ENCODE peak calls at places on chromosomes 1 and 21, in eight cellular contexts. P is neuronal stem cell; Z is skeletal muscle cell; W is CD8-positive, alpha-beta memory T cell; U is pancreas; M is left lung; Q is heart right ventricle; V is coronary artery. C is an unnamed sample.

GRCh38 chr1:166839600-166840308 is 479 bp downstream of the POGK start:
- DNase-seq in Q (peak), Z (no peak), V (no peak), U (peak), P (peak), W (peak), M (peak), C (no peak)

GRCh38 chr1:98792123-98792522 is 130.6 kb downstream of the SNX7 start:
- DNase-seq in M (no peak), W (no peak), Z (no peak), Q (no peak), U (no peak), P (no peak), V (no peak), C (no peak)

GRCh38 chr1:87062687-87063086 is 148.3 kb downstream of the HS2ST1 start:
- DNase-seq in Z (no peak), V (no peak), M (no peak), W (no peak), Q (no peak), P (no peak), U (no peak), C (no peak)

GRCh38 chr21:42193131-42193671 is 25.7 kb upstream of the ABCG1 start:
- DNase-seq in M (no peak), Q (no peak), Z (no peak), W (peak), P (no peak), U (no peak), V (no peak), C (no peak)

GRCh38 chr1:234768569-234769283 is 158.7 kb upstream of the IRF2BP2 start:
- DNase-seq in P (no peak), V (no peak), M (no peak), Z (no peak), U (no peak), Q (no peak), W (no peak), C (no peak)

GRCh38 chr1:76053021-76053420 is 21.5 kb upstream of the ST6GALNAC3 start:
- DNase-seq in M (no peak), P (peak), Z (no peak), U (no peak), Q (no peak), V (no peak), W (no peak), C (no peak)

GRCh38 chr1:1597275-1597930 is 2.5 kb downstream of the FNDC10 start:
- DNase-seq in P (no peak), Z (no peak), W (no peak), U (no peak), Q (no peak), M (no peak), V (no peak), C (no peak)

GRCh38 chr1:168368131-168368530 is 87.5 kb downstream of the TBX19 start:
- DNase-seq in M (no peak), V (no peak), Q (no peak), Z (no peak), W (no peak), P (no peak), U (no peak), C (no peak)

GRCh38 chr1:212428496-212428895 is 4.2 kb upstream of the NENF start:
- DNase-seq in Q (no peak), V (no peak), W (no peak), U (no peak), M (no peak), Z (peak), P (no peak), C (no peak)

GRCh38 chr1:17924578-17924977 is 169.4 kb downstream of the ACTL8 start:
- DNase-seq in U (no peak), Z (no peak), P (no peak), M (no peak), W (no peak), V (no peak), Q (no peak), C (no peak)

GRCh38 chr1:61618755-61619154 is 106.2 kb downstream of the TM2D1 start:
- DNase-seq in Z (no peak), W (no peak), Q (no peak), P (no peak), M (no peak), U (no peak), V (no peak), C (no peak)

GRCh38 chr1:248841702-248842395 is 3.8 kb downstream of the ZNF672 start:
- DNase-seq in M (no peak), Q (peak), Z (no peak), U (no peak), W (peak), V (no peak), P (peak), C (no peak)

GRCh38 chr1:175188936-175189335 is 3.6 kb downstream of the KIAA0040 start:
- DNase-seq in P (no peak), W (peak), M (peak), V (no peak), U (no peak), Q (no peak), Z (no peak), C (no peak)

GRCh38 chr21:25903599-25903998 is 168.8 kb downstream of the GABPA start:
- DNase-seq in W (no peak), V (no peak), M (no peak), P (no peak), Q (no peak), Z (no peak), U (no peak), C (no peak)

GRCh38 chr1:161706116-161706482 is 930 bp upstream of the FCRLA start:
- DNase-seq in P (no peak), U (no peak), Z (no peak), W (no peak), V (no peak), M (no peak), Q (no peak), C (no peak)

GRCh38 chr1:153394391-153394790 is 3.5 kb upstream of the S100A8 start:
- DNase-seq in Z (no peak), P (no peak), V (peak), W (no peak), U (no peak), M (no peak), Q (no peak), C (no peak)

GRCh38 chr1:35850716-35851115 is 32.3 kb upstream of the AGO1 start:
- DNase-seq in Q (no peak), W (no peak), P (no peak), Z (no peak), U (no peak), M (no peak), V (no peak), C (no peak)

GRCh38 chr1:115088871-115089442 is 346 bp downstream of the TSPAN2 start:
- DNase-seq in Q (no peak), P (no peak), Z (no peak), V (no peak), U (no peak), M (no peak), W (peak), C (no peak)
- H3K4me3 ChIP-seq in Q (peak), P (peak), Z (peak), V (peak), U (peak), M (peak), W (peak), C (peak)

GRCh38 chr1:55311979-55312378 is 96.8 kb upstream of the USP24 start:
- DNase-seq in Q (no peak), Z (no peak), P (no peak), U (no peak), W (no peak), V (no peak), M (no peak), C (no peak)

GRCh38 chr1:55309053-55309452 is 93.9 kb upstream of the USP24 start:
- DNase-seq in P (no peak), W (no peak), Q (no peak), M (no peak), U (no peak), V (no peak), Z (peak), C (no peak)

GRCh38 chr1:55309786-55310516 is 94.8 kb upstream of the USP24 start:
- DNase-seq in Q (no peak), U (no peak), W (no peak), V (no peak), M (no peak), Z (no peak), P (no peak), C (no peak)

GRCh38 chr1:55310517-55310927 is 95.4 kb upstream of the USP24 start:
- DNase-seq in W (no peak), Q (no peak), M (peak), Z (peak), V (no peak), P (no peak), U (no peak), C (peak)

GRCh38 chr1:55311057-55311631 is 96.0 kb upstream of the USP24 start:
- DNase-seq in Z (no peak), V (no peak), U (no peak), W (no peak), M (no peak), Q (no peak), P (no peak), C (no peak)
- H3K4me3 ChIP-seq in Z (no peak), V (no peak), U (no peak), W (no peak), M (no peak), Q (no peak), P (no peak), C (no peak)

GRCh38 chr1:54403377-54403776 is 2.8 kb downstream of the SSBP3 start:
- DNase-seq in U (no peak), Z (no peak), V (no peak), P (no peak), W (no peak), Q (no peak), M (no peak), C (no peak)
- H3K4me3 ChIP-seq in U (no peak), Z (peak), V (peak), P (no peak), W (peak), Q (peak), M (no peak), C (no peak)

GRCh38 chr1:156742017-156742416 is 1.1 kb upstream of the MRPL24 start:
- DNase-seq in W (no peak), U (no peak), P (no peak), Q (no peak), M (no peak), V (no peak), Z (no peak), C (no peak)

GRCh38 chr1:156740679-156741612 is at the start of gene MRPL24:
- DNase-seq in U (peak), Z (peak), Q (peak), M (peak), V (peak), P (peak), W (peak), C (peak)

GRCh38 chr1:156740307-156740678 is 595 bp downstream of the MRPL24 start:
- DNase-seq in U (no peak), W (no peak), M (no peak), Q (no peak), Z (no peak), V (no peak), P (no peak), C (no peak)

GRCh38 chr1:156742801-156743200 is 1.9 kb upstream of the MRPL24 start:
- DNase-seq in Z (no peak), Q (no peak), W (no peak), P (no peak), V (no peak), M (no peak), U (no peak), C (no peak)

DNA sequence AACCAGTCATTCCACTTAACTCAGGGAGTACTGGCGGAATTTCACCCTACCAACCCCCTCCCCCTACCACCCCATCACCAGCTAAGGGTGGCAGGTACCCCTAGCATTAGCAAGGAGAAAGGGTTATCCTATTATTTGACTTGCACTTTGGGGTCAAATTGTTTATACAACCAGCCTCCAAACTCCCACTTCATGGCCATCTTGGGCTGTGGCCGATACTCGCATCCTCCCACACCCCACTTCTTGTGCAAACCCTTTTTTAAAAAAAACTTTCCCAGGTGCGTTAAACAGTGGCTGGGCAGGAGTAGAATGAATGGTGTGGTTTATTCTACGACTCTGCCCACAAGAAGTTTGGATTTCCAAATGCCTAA is 710 bp upstream of the MRPL24 start:
- DNase-seq in V (no peak), Z (no peak), U (no peak), Q (no peak), P (no peak), W (no peak), M (no peak), C (no peak)
- H3K4me3 ChIP-seq in V (peak), Z (peak), U (no peak), Q (peak), P (no peak), W (peak), M (peak), C (no peak)

GRCh38 chr1:149997585-149998262 is 12.8 kb downstream of the OTUD7B start:
- DNase-seq in Q (no peak), W (no peak), P (no peak), Z (no peak), M (no peak), V (no peak), U (no peak), C (no peak)
- H3K4me3 ChIP-seq in Q (no peak), W (no peak), P (no peak), Z (no peak), M (no peak), V (no peak), U (no peak), C (no peak)

GRCh38 chr1:65420590-65421340 is at the start of the genes LEPR and LEPROT:
- DNase-seq in P (no peak), U (no peak), M (no peak), Z (no peak), Q (no peak), V (no peak), W (no peak), C (peak)

GRCh38 chr1:65421341-65422174 is 1.1 kb downstream of the LEPR start:
- DNase-seq in P (no peak), V (no peak), Q (no peak), Z (no peak), M (no peak), U (no peak), W (no peak), C (no peak)

GRCh38 chr1:65419681-65420589 is 533 bp upstream of the LEPR start:
- DNase-seq in V (peak), P (peak), Q (peak), W (peak), Z (peak), U (peak), M (peak), C (peak)

GRCh38 chr1:65423884-65424655 is 3.6 kb downstream of the LEPR start:
- DNase-seq in V (no peak), Q (no peak), W (no peak), Z (peak), U (no peak), M (no peak), P (no peak), C (peak)

GRCh38 chr1:65422241-65423203 is 2.1 kb downstream of the LEPR start:
- DNase-seq in W (no peak), P (no peak), Z (no peak), V (no peak), Q (no peak), M (no peak), U (no peak), C (no peak)
- H3K4me3 ChIP-seq in W (no peak), P (no peak), Z (peak), V (peak), Q (peak), M (peak), U (no peak), C (peak)

DNA sequence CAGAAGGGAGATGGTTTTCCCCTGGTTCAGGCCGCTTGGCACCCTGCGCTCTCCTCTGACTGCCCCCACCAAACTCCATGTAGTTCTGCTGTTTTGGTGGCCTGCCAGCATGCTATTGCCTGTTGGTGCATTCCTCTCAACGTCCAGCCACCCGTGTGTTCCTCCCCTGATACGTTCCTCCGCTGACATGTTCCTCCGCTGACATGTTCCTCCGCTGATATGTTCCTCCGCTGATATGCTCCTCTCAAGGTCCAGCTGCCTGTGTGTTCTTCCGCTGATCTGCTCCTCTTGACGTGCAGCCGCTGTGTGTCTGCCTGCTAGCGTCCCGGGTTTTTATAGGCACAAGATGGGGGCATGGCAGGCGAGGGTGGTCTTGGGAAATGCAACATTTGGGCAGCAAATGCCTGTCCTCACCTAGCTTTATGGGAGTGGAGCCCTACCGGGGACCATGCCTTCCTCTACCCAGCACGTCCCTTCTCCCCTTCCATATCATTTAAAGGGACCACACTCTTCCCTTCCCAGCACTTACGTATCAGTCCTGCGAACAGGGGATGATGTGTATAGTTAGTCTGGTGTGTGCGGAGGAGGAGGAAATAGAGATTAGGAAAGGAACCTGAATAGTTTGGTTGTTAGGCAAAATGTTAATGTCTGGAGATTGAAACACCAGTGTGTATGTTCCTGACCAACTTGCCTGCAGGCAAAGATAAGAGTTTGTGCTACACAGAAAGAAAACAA is 40.6 kb upstream of the PLA2G5 start:
- DNase-seq in P (no peak), Z (no peak), Q (peak), M (no peak), V (no peak), U (no peak), W (no peak), C (no peak)
- H3K4me3 ChIP-seq in P (no peak), Z (no peak), Q (peak), M (no peak), V (peak), U (no peak), W (no peak), C (no peak)

GRCh38 chr1:67500413-67500959 is 70.3 kb upstream of the SERBP1 start:
- DNase-seq in Z (peak), Q (peak), W (peak), U (peak), M (peak), V (peak), P (peak), C (peak)
- H3K4me3 ChIP-seq in Z (no peak), Q (no peak), W (no peak), U (no peak), M (no peak), V (no peak), P (no peak), C (no peak)

GRCh38 chr21:44383216-44383615 is 29.8 kb downstream of the TRPM2 start:
- DNase-seq in W (no peak), Q (no peak), U (no peak), Z (no peak), M (no peak), P (no peak), V (no peak), C (no peak)
- H3K4me3 ChIP-seq in W (no peak), Q (no peak), U (no peak), Z (no peak), M (no peak), P (no peak), V (no peak), C (no peak)

DNA sequence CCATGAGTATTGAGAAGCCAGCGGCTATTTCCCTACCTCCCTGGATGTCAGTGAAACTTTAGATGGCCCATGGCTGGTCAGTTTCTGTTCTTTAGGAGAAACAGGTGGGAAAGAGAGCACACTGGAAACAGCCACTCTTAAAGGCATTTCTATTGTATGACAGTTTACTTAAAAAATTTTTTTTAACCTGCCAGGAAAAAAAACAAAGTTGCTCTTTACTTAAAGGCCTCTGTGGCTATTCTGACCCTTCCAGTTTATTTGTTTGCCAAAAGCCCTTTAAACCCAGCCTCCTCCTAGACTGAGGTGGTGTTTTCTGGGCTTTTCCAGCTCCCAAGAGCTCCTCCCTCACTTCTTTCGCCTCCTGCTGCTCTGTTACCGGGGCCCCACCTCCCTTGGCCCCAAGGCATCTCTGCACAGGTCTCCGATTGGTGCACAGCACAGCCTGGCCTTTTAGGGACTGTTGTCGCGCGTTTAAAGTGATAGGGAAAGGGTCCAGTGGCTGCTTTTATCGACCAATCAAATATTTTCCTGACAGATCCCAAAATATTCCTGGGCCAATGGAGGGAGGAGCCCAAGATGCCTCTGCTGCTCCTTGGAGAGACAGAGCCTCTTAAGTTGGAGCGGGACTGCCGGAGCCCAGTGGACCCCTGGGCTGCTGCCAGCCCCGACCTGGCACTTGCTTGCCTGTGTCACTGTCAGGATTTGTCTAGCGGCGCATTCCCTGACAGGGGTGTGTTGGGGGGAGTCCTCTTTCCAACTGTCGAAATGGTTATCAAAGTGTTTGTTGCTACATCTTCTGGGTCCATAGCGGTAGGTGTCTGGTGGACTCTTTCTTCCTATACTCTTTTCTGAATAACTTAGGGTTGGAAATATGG is at the start of gene SH3BGR:
- DNase-seq in P (no peak), V (peak), Z (no peak), Q (peak), M (peak), U (peak), W (no peak), C (no peak)
- H3K4me3 ChIP-seq in P (no peak), V (peak), Z (no peak), Q (peak), M (peak), U (no peak), W (no peak), C (no peak)